ENCODE peak calls at places on chromosomes 16 and 17, in five cellular contexts. L, P, V, Q and U are unnamed samples.
A peak's percentile ranks its signal among the peaks of the same experiment; 100 is the strongest.

GRCh38 chr16:68374251-68374805 is 63.5 kb downstream of the PRMT7 start:
- DNase-seq in V (peak; percentile 49), Q (no peak), P (no peak), L (no peak), U (no peak)

GRCh38 chr16:86704516-86704915 is 126.2 kb downstream of the FOXL1 start:
- DNase-seq in L (no peak), V (no peak), P (no peak), Q (no peak), U (no peak)

GRCh38 chr16:1337486-1337885 is 4.0 kb downstream of the BAIAP3 start:
- DNase-seq in L (no peak), Q (no peak), P (no peak), V (no peak), U (no peak)

GRCh38 chr17:56601613-56602012 is 8.1 kb downstream of the NOG start:
- DNase-seq in P (no peak), Q (no peak), V (no peak), L (no peak), U (no peak)

GRCh38 chr17:17503566-17504130 is 7.5 kb upstream of the RASD1 start:
- DNase-seq in V (no peak), P (no peak), L (no peak), Q (no peak), U (no peak)

GRCh38 chr16:15704545-15704987 is 54.5 kb downstream of the NDE1 start:
- DNase-seq in V (peak; percentile 44), P (peak; percentile 58), Q (peak; percentile 62), L (no peak), U (peak; percentile 81)

GRCh38 chr16:81214745-81215166 is 23.7 kb upstream of the BCO1 start:
- DNase-seq in Q (peak; percentile 24), V (peak; percentile 56), P (no peak), L (no peak), U (no peak)

GRCh38 chr16:324451-325334 is 27.8 kb downstream of the AXIN1 start:
- DNase-seq in V (peak; percentile 55), Q (peak; percentile 63), P (peak; percentile 73), L (no peak), U (peak; percentile 40)

GRCh38 chr17:28406478-28406824 is 439 bp upstream of the SLC46A1 start:
- DNase-seq in V (no peak), P (no peak), Q (no peak), L (no peak), U (no peak)

GRCh38 chr17:73119631-73120030 is 27.1 kb upstream of the SLC39A11 start:
- DNase-seq in Q (no peak), L (no peak), P (no peak), V (no peak), U (no peak)

GRCh38 chr17:76026714-76027158 is 370 bp downstream of the EVPL start:
- DNase-seq in Q (peak; percentile 24), P (no peak), V (peak; percentile 69), L (no peak), U (no peak)

GRCh38 chr16:12330541-12330940 is 354.0 kb downstream of the SNX29 start:
- DNase-seq in V (no peak), P (no peak), Q (no peak), L (no peak), U (no peak)

GRCh38 chr17:6374761-6375312 is 60.1 kb downstream of the AIPL1 start:
- DNase-seq in P (no peak), V (no peak), Q (peak; percentile 64), L (no peak), U (no peak)

GRCh38 chr16:86211800-86212199 is 298.5 kb upstream of the FOXF1 start:
- DNase-seq in P (no peak), V (no peak), Q (no peak), L (no peak), U (no peak)

GRCh38 chr17:1412185-1413110 is 12.4 kb upstream of the YWHAE start:
- DNase-seq in P (no peak), L (no peak), V (peak; percentile 54), Q (no peak), U (no peak)

GRCh38 chr17:19414396-19415280 is 3.6 kb downstream of the RNF112 start:
- DNase-seq in P (no peak), L (no peak), V (no peak), Q (no peak), U (no peak)

GRCh38 chr17:32487460-32488176 is 825 bp downstream of the CDK5R1 start:
- DNase-seq in Q (peak; percentile 45), L (no peak), P (no peak), V (no peak), U (no peak)

GRCh38 chr16:58378401-58378800 is 13.9 kb upstream of the GINS3 start:
- DNase-seq in L (no peak), Q (no peak), V (no peak), P (no peak), U (no peak)

GRCh38 chr17:45171338-45172231 is 9.9 kb downstream of the HEXIM2 start:
- DNase-seq in P (no peak), L (no peak), V (peak; percentile 85), Q (peak; percentile 86), U (peak; percentile 83)

GRCh38 chr17:45092932-45093430 is 31.9 kb downstream of the NMT1 start:
- DNase-seq in Q (peak; percentile 97), P (no peak), L (no peak), V (no peak), U (peak; percentile 47)

GRCh38 chr16:70663524-70664324 is 17.4 kb downstream of the IL34 start:
- DNase-seq in Q (no peak), L (no peak), V (no peak), P (no peak), U (no peak)

GRCh38 chr16:25626172-25626571 is 65.6 kb upstream of the HS3ST4 start:
- DNase-seq in Q (peak; percentile 16), V (no peak), P (no peak), L (no peak), U (no peak)

GRCh38 chr16:29734826-29735225 is 11.0 kb downstream of the C16orf54 start:
- DNase-seq in P (no peak), V (no peak), L (no peak), Q (no peak), U (no peak)

GRCh38 chr16:29726845-29727379 is 18.9 kb downstream of the C16orf54 start:
- DNase-seq in L (no peak), V (no peak), Q (no peak), P (no peak), U (no peak)

GRCh38 chr16:29727452-29727851 is 18.3 kb downstream of the C16orf54 start:
- DNase-seq in V (no peak), P (no peak), Q (no peak), L (no peak), U (no peak)

GRCh38 chr16:29730649-29731048 is 15.1 kb downstream of the C16orf54 start:
- DNase-seq in L (no peak), P (no peak), Q (no peak), V (no peak), U (no peak)

DNA sequence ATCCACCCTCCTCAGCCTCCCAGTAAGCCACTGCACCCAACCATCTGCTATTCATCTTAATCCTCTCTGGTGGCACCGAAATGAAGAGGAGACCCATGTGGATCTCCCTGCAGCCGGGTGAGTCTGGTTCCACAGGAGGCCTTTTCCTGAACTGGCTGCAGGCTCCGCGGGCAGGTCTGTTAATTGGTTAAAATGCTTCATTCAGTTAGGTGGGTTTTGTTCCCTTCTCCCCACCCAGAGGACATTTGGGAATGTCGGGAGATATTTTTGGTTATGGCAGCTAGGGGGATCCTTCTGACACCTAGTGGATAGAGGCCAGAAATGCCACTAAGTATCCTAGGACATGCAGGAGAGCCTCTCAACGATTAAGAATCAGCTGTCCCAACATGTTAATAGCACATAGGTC is 16.7 kb downstream of the C16orf54 start:
- DNase-seq in P (no peak), L (no peak), Q (peak; percentile 54), V (peak; percentile 48), U (no peak)
- H3K4me3 ChIP-seq in P (no peak overlapping the region), L (no peak overlapping the region), Q (no peak overlapping the region), V (no peak overlapping the region), U (no peak overlapping the region)

GRCh38 chr17:3559270-3559645 is 1.6 kb upstream of the TRPV3 start:
- DNase-seq in V (no peak), L (no peak), P (no peak), Q (no peak), U (no peak)
- H3K4me3 ChIP-seq in V (no peak overlapping the region), L (peak overlapping the region; percentile 28), P (no peak overlapping the region), Q (no peak overlapping the region), U (no peak overlapping the region)

DNA sequence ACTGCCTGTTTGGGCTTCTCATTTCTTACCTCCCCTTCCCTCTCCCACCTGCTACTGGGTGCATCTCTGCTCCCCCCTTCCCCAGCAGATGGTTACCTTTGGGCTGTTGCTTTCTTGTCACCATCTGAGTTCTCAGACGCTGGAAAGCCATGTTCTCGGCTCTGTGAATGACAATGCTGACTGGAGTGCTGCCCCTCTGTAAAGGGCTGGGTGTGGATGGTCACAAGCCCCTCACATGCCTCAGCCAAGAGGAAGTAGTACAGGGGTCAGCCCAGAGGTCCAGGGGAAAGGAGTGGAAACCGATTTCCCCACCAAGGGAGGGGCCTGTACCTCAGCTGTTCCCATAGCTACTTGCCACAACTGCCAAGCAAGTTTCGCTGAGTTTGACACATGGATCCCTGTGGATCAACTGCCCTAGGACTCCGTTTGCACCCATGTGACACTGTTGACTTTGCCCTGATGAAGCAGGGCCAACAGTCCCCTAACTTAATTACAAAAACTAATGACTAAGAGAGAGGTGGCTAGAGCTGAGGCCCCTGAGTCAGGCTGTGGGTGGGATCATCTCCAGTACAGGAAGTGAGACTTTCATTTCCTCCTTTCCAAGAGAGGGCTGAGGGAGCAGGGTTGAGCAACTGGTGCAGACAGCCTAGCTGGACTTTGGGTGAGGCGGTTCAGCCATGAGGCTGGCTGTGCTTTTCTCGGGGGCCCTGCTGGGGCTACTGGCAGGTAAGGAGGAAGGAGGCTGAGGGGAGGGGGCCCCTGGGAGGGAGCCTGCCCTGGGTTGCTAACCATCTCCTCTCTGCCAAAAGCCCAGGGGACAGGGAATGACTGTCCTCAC is at the start of gene CD68:
- DNase-seq in V (peak; percentile 98), P (peak; percentile 19), L (no peak), Q (peak; percentile 98), U (peak; percentile 80)
- H3K4me3 ChIP-seq in V (peak within 1 kb of the TSS; percentile 67), P (no peak within 1 kb of the TSS), L (no peak within 1 kb of the TSS), Q (peak within 1 kb of the TSS; percentile 35), U (peak within 1 kb of the TSS; percentile 15)

GRCh38 chr17:39617100-39617445 is 9.4 kb upstream of the NEUROD2 start:
- DNase-seq in L (no peak), V (no peak), P (no peak), Q (no peak), U (no peak)
- H3K4me3 ChIP-seq in L (peak overlapping the region; percentile 61), V (no peak overlapping the region), P (no peak overlapping the region), Q (no peak overlapping the region), U (no peak overlapping the region)

GRCh38 chr16:48383204-48383876 is 1.9 kb downstream of the SIAH1 start:
- DNase-seq in V (peak; percentile 29), L (no peak), Q (no peak), P (no peak), U (no peak)
- H3K4me3 ChIP-seq in V (peak overlapping the region; percentile 97), L (peak overlapping the region; percentile 93), Q (peak overlapping the region; percentile 93), P (no peak overlapping the region), U (peak overlapping the region; percentile 66)